ENCODE peak calls at places on chromosome 4, in six cellular contexts. A, E, J, M, H and C are unnamed samples.

GRCh38 chr4:101667348-101667747 is 123.2 kb upstream of the BANK1 start:
- DNase-seq in A (no peak), E (no peak), J (no peak), M (no peak), H (no peak), C (no peak)

GRCh38 chr4:28369504-28369903 is 1508.9 kb downstream of the STIM2 start:
- DNase-seq in A (no peak), E (no peak), J (no peak), M (no peak), H (peak), C (no peak)

GRCh38 chr4:84418032-84418709 is 80.9 kb downstream of the NKX6-1 start:
- DNase-seq in A (no peak), E (no peak), J (no peak), M (no peak), H (no peak), C (no peak)

GRCh38 chr4:169724251-169724650 is 33.5 kb downstream of the HPF1 start:
- DNase-seq in A (no peak), E (no peak), J (no peak), M (no peak), H (no peak), C (no peak)

GRCh38 chr4:81314897-81315470 is 100.0 kb upstream of the PRKG2 start:
- DNase-seq in A (no peak), E (no peak), J (no peak), M (no peak), H (no peak), C (no peak)

GRCh38 chr4:119632216-119632615 is 3.6 kb upstream of the PDE5A start:
- DNase-seq in A (no peak), E (no peak), J (no peak), M (no peak), H (no peak), C (no peak)

GRCh38 chr4:188992706-188993105 is 853.5 kb downstream of the TRIML1 start:
- DNase-seq in A (no peak), E (no peak), J (no peak), M (no peak), H (no peak), C (no peak)

GRCh38 chr4:147820975-147821374 is 89.1 kb downstream of the ARHGAP10 start:
- DNase-seq in A (no peak), E (no peak), J (no peak), M (no peak), H (no peak), C (no peak)

GRCh38 chr4:153780221-153780620 is 8.7 kb downstream of the SFRP2 start:
- DNase-seq in A (no peak), E (no peak), J (no peak), M (no peak), H (no peak), C (peak)

GRCh38 chr4:41120297-41121217 is 93.8 kb downstream of the APBB2 start:
- DNase-seq in A (no peak), E (no peak), J (no peak), M (no peak), H (peak), C (no peak)

GRCh38 chr4:74632634-74633033 is 161.7 kb downstream of the BTC start:
- DNase-seq in A (peak), E (no peak), J (no peak), M (no peak), H (peak), C (peak)

GRCh38 chr4:95290702-95291101 is 258.1 kb downstream of the UNC5C start:
- DNase-seq in A (no peak), E (no peak), J (no peak), M (no peak), H (no peak), C (no peak)

GRCh38 chr4:153735901-153736461 is 23.8 kb downstream of the RNF175 start:
- DNase-seq in A (no peak), E (no peak), J (no peak), M (no peak), H (no peak), C (no peak)

GRCh38 chr4:92235741-92236140 is 68.0 kb upstream of the GRID2 start:
- DNase-seq in A (no peak), E (no peak), J (no peak), M (no peak), H (no peak), C (no peak)

GRCh38 chr4:153916273-153916755 is 127.4 kb upstream of the SFRP2 start:
- DNase-seq in A (no peak), E (no peak), J (peak), M (no peak), H (no peak), C (no peak)

GRCh38 chr4:4647041-4647440 is 105.2 kb upstream of the STX18 start:
- DNase-seq in A (no peak), E (no peak), J (no peak), M (no peak), H (no peak), C (no peak)

GRCh38 chr4:78984593-78984992 is 45.4 kb upstream of the PAQR3 start:
- DNase-seq in A (no peak), E (no peak), J (no peak), M (no peak), H (no peak), C (no peak)

GRCh38 chr4:136706942-136707341 is 825.4 kb downstream of the PCDH18 start:
- DNase-seq in A (no peak), E (no peak), J (no peak), M (no peak), H (no peak), C (no peak)

GRCh38 chr4:182242793-182243192 is 409 bp upstream of the TENM3 start:
- DNase-seq in A (no peak), E (no peak), J (no peak), M (no peak), H (no peak), C (no peak)

GRCh38 chr4:129342820-129343219 is 246.9 kb downstream of the C4orf33 start:
- DNase-seq in A (peak), E (no peak), J (no peak), M (peak), H (peak), C (peak)

GRCh38 chr4:127782025-127782274 is 172 bp upstream of the HSPA4L start:
- DNase-seq in A (peak), E (peak), J (peak), M (no peak), H (no peak), C (no peak)

GRCh38 chr4:138665851-138666250 is 349.7 kb upstream of the NOCT start:
- DNase-seq in A (no peak), E (no peak), J (no peak), M (no peak), H (no peak), C (no peak)
- TF ChIP-seq MYC in A (no peak), E (no peak), J (no peak), M (no peak), H (no peak), C (no peak)

DNA sequence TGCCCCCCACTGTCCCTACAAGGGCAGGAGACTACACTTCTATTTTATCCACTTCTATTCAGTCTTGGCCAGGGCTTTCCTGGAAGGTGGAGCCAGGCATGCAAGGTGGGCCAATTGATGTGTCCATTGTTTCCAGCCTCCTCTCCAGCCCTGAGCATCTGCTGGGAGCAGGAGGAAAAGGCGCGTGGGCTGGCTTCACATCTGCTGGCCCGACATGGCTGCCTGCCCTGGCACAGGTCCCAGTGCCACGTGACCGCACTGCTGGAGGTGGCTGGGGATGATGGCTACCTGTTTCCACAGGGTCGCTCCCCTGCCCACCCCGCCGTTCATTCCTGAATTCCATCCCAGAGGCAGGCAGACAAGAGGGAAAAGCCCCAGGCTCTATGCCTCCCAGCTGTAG is 247.7 kb downstream of the AFAP1 start:
- DNase-seq in A (no peak), E (no peak), J (no peak), M (no peak), H (no peak), C (no peak)
- TF ChIP-seq MYC in A (no peak), E (no peak), J (no peak), M (no peak), H (no peak), C (no peak)

DNA sequence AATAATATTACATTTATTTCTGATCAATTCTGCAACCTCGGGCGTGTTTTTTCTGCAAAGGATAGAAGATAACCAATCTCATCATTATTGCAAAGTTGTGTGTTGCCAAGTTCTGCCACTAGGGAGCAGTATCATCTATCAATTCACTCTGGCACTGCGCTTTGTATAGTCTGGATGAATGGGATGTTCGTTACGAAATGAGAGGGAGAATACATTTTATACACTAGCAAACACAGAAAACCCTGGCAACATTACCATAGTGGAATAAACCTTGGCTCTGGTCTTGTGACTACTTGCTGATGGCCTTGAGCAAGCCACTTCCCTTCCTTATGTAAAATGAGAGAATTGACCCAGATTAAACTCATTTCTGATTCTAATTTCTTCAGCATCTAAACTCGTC is 97.5 kb upstream of the ZNF518B start:
- DNase-seq in A (peak), E (peak), J (peak), M (peak), H (peak), C (peak)
- TF ChIP-seq MYC in A (no peak), E (no peak), J (no peak), M (no peak), H (no peak), C (no peak)

DNA sequence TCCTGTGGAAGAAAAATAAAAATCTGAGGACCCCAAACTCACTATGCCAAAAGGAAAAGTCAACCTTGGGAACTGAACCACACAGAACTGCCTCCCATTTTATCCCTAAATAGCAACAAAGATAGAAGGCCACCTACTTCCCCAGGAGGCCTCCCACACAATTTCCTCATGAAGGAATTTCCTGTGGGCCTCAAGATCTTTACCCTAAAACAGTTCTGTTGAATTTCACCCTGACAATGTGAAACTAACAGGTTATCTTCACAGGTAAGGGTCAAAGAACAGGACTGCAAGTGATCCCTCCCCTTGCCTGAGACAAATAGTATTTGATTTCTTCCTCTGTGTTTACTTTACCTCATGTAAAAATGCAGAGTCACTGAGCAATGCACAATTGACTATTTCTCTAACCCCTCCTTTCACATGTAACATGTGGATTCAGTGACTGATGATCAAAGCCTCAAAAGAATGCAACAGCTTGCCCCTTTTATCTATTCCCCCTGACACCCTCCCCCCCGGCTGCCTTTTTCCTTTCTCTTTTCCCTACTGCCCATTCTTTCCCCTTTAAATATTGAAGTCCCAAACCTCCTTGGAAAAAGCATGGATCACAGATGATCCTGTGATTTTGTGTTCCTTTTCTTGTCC is 33.3 kb downstream of the MEPE start:
- DNase-seq in A (peak), E (no peak), J (no peak), M (peak), H (no peak), C (peak)
- TF ChIP-seq MYC in A (no peak), E (no peak), J (no peak), M (no peak), H (no peak), C (no peak)

GRCh38 chr4:1408418-1408817 is 2.2 kb upstream of the NKX1-1 start:
- DNase-seq in A (no peak), E (no peak), J (no peak), M (no peak), H (no peak), C (no peak)
- TF ChIP-seq MYC in A (no peak), E (no peak), J (no peak), M (no peak), H (no peak), C (no peak)